ENCODE peak calls at places on chromosomes 13 and 19, in seven cellular contexts. A is cardiac muscle cell, M is endothelial cell, W is RWPE2, N is fibroblast of pulmonary artery, L is mesothelial cell of epicardium, T is ovary. S is an unnamed sample.

GRCh38 chr19:37725181-37725580 is 5.6 kb upstream of the ZNF607 start:
- DNase-seq in M (no peak), W (no peak), A (no peak), T (no peak), L (no peak), N (no peak), S (no peak)

GRCh38 chr19:13262450-13262849 is 112.2 kb downstream of the IER2 start:
- DNase-seq in T (no peak), N (peak; percentile 75), L (no peak), M (no peak), A (peak; percentile 69), W (no peak), S (no peak)

GRCh38 chr13:48448963-48449614 is 36.2 kb upstream of the LPAR6 start:
- DNase-seq in L (no peak), M (no peak), W (no peak), N (peak; percentile 89), T (no peak), A (peak; percentile 83), S (no peak)

GRCh38 chr13:103517066-103517767 is 451.0 kb upstream of the SLC10A2 start:
- DNase-seq in A (no peak), M (no peak), L (no peak), W (no peak), N (no peak), T (no peak), S (no peak)

GRCh38 chr13:73893833-73894232 is 240.4 kb downstream of the KLF12 start:
- DNase-seq in M (no peak), W (no peak), A (no peak), L (no peak), T (no peak), N (no peak), S (no peak)

GRCh38 chr13:93517658-93518057 is 291.1 kb downstream of the GPC6 start:
- DNase-seq in W (no peak), M (no peak), L (no peak), N (no peak), A (no peak), T (no peak), S (no peak)

GRCh38 chr19:47390533-47391488 is 28.5 kb downstream of the MEIS3 start:
- DNase-seq in L (no peak), A (no peak), N (no peak), W (no peak), T (no peak), M (no peak), S (no peak)

GRCh38 chr13:35769812-35770211 is 293.3 kb upstream of the MAB21L1 start:
- DNase-seq in M (no peak), L (no peak), T (no peak), A (no peak), W (no peak), N (no peak), S (no peak)

GRCh38 chr19:44684892-44685847 is 13.8 kb upstream of the CEACAM16 start:
- DNase-seq in N (peak; percentile 94), A (peak; percentile 93), W (no peak), L (no peak), T (no peak), M (no peak), S (peak; percentile 64)

GRCh38 chr19:4229179-4229931 is at the start of gene EBI3:
- DNase-seq in T (no peak), M (peak; percentile 44), N (peak; percentile 63), L (no peak), A (peak; percentile 74), W (no peak), S (no peak)

GRCh38 chr13:92989301-92989700 is 237.3 kb upstream of the GPC6 start:
- DNase-seq in A (no peak), N (no peak), W (no peak), L (no peak), M (no peak), T (no peak), S (no peak)

GRCh38 chr13:74068471-74068870 is 65.7 kb downstream of the KLF12 start:
- DNase-seq in T (no peak), M (no peak), N (no peak), L (no peak), W (no peak), A (no peak), S (no peak)

GRCh38 chr19:15769586-15769985 is 17.9 kb upstream of the OR10H5 start:
- DNase-seq in M (no peak), L (no peak), W (no peak), A (no peak), T (no peak), N (no peak), S (no peak)

GRCh38 chr19:1324792-1325567 is 39.3 kb downstream of the EFNA2 start:
- DNase-seq in W (no peak), N (peak; percentile 69), A (peak; percentile 84), L (no peak), T (peak; percentile 85), M (peak; percentile 69), S (no peak)

GRCh38 chr13:109345433-109345941 is 440.9 kb downstream of the IRS2 start:
- DNase-seq in L (no peak), T (no peak), W (no peak), M (no peak), N (peak; percentile 21), A (peak; percentile 13), S (no peak)

GRCh38 chr19:21483589-21484170 is 21.7 kb upstream of the ZNF429 start:
- DNase-seq in W (no peak), L (no peak), T (peak; percentile 66), M (peak; percentile 63), A (peak; percentile 16), N (peak; percentile 6), S (no peak)

GRCh38 chr19:50486823-50487515 is 10.3 kb upstream of the GARIN5A start:
- DNase-seq in A (peak; percentile 44), T (no peak), N (peak; percentile 43), M (no peak), L (no peak), W (no peak), S (no peak)

GRCh38 chr19:15479391-15480345 is at the start of gene PGLYRP2:
- DNase-seq in T (no peak), W (no peak), A (peak; percentile 23), N (peak; percentile 14), M (no peak), L (no peak), S (no peak)

GRCh38 chr19:12991296-12991695 is 4.0 kb upstream of the NFIX start:
- DNase-seq in W (no peak), T (no peak), L (no peak), N (no peak), M (no peak), A (no peak), S (no peak)

GRCh38 chr19:489418-490196 is 6.7 kb upstream of the MADCAM1 start:
- DNase-seq in T (no peak), W (no peak), L (no peak), N (peak; percentile 31), M (peak; percentile 48), A (peak; percentile 42), S (no peak)

GRCh38 chr13:114056205-114057013 is 76.0 kb downstream of the RASA3 start:
- DNase-seq in L (no peak), N (no peak), T (no peak), M (no peak), W (no peak), A (no peak), S (no peak)

GRCh38 chr19:35996777-35997176 is 1.8 kb downstream of the SDHAF1 start:
- DNase-seq in T (no peak), L (no peak), N (no peak), A (no peak), M (no peak), W (no peak), S (no peak)

GRCh38 chr19:35991731-35992450 is 3.1 kb upstream of the SDHAF1 start:
- DNase-seq in N (no peak), T (no peak), W (no peak), L (no peak), A (peak; percentile 51), M (no peak), S (no peak)

GRCh38 chr19:35994868-35995654 is at the start of gene SDHAF1:
- DNase-seq in L (peak; percentile 72), T (peak; percentile 95), A (peak; percentile 96), M (peak; percentile 91), W (peak; percentile 95), N (peak; percentile 93), S (peak; percentile 98)

GRCh38 chr19:35992902-35993765 is 1.9 kb upstream of the SDHAF1 start:
- DNase-seq in A (no peak), L (no peak), W (no peak), T (no peak), N (no peak), M (no peak), S (no peak)

GRCh38 chr19:35995655-35995993 is 636 bp downstream of the SDHAF1 start:
- DNase-seq in A (peak; percentile 58), M (peak; percentile 46), W (no peak), L (no peak), N (peak; percentile 33), T (peak; percentile 58), S (no peak)
- TF ChIP-seq CTCF in A (no peak), M (no peak), W (no peak), L (no peak), N (no peak), T (no peak), S (no peak)

DNA sequence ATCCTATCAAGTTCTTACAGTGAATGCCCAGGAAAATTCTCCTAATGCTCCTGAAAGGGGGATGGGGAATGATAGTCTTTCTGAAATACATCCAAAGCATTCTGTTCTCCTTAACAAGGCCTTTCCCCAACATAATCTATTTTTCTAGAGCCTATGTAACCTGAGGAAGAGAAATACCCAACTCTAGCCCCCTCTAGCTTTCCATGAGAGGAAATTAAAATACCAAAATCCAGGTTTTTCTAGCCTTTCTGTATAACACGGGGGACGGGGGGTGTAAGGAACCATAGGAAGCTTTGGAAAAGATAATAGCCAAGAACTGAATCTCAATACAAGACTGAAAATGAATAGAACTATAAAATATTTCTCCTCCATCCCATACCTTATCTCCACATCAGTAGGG is 815.9 kb downstream of the SLITRK6 start:
- DNase-seq in L (no peak), T (no peak), M (no peak), W (no peak), N (no peak), A (no peak), S (no peak)
- TF ChIP-seq CTCF in L (no peak), T (no peak), M (no peak), W (no peak), N (no peak), A (no peak), S (no peak)

GRCh38 chr19:43229315-43229714 is 23.9 kb upstream of the PSG4 start:
- DNase-seq in N (peak; percentile 7), M (no peak), L (no peak), T (no peak), A (peak; percentile 6), W (no peak), S (no peak)
- TF ChIP-seq CTCF in N (no peak), M (no peak), L (no peak), T (no peak), A (no peak), W (no peak), S (no peak)

GRCh38 chr19:10499550-10500246 is 3.5 kb downstream of the KEAP1 start:
- DNase-seq in L (no peak), T (no peak), A (no peak), M (no peak), N (no peak), W (no peak), S (no peak)

GRCh38 chr19:10500247-10500592 is 2.9 kb downstream of the KEAP1 start:
- DNase-seq in T (no peak), M (no peak), L (no peak), A (no peak), W (no peak), N (no peak), S (no peak)

GRCh38 chr19:10501971-10502523 is 1.1 kb downstream of the KEAP1 start:
- DNase-seq in N (peak; percentile 45), W (no peak), A (peak; percentile 44), L (no peak), T (peak; percentile 76), M (peak; percentile 39), S (peak; percentile 55)

GRCh38 chr19:10503002-10503789 is at the start of gene KEAP1:
- DNase-seq in M (peak; percentile 28), T (no peak), A (peak; percentile 38), L (no peak), W (no peak), N (peak; percentile 28), S (no peak)

GRCh38 chr19:10502524-10503001 is 593 bp downstream of the KEAP1 start:
- DNase-seq in W (no peak), A (peak; percentile 91), T (peak; percentile 91), L (peak; percentile 74), M (peak; percentile 91), N (peak; percentile 90), S (peak; percentile 94)
- TF ChIP-seq CTCF in W (no peak), A (peak; percentile 1), T (no peak), L (no peak), M (no peak), N (no peak), S (no peak)

S was measured in D721Med.